ENCODE peak calls at places on chromosomes 2 and 18, in eight cellular contexts. One of them, this sample, is unnamed.
A peak's percentile ranks its signal among the peaks of the same experiment; 100 is the strongest.

GRCh38 chr2:187497858-187498463 is 49.9 kb upstream of the CALCRL start:
- DNase-seq in esophagus squamous epithelium: no peak
- DNase-seq in body of pancreas: no peak
- DNase-seq in CD8-positive, alpha-beta T cell: no peak
- DNase-seq in left ventricle myocardium inferior: no peak
- DNase-seq in lower lobe of right lung: no peak
- DNase-seq in A549: no peak
- DNase-seq in spleen: no peak
- DNase-seq in this sample: no peak

GRCh38 chr2:58436842-58437241 is 195.7 kb upstream of the FANCL start:
- DNase-seq in esophagus squamous epithelium: no peak
- DNase-seq in body of pancreas: no peak
- DNase-seq in CD8-positive, alpha-beta T cell: no peak
- DNase-seq in left ventricle myocardium inferior: no peak
- DNase-seq in lower lobe of right lung: no peak
- DNase-seq in A549: no peak
- DNase-seq in spleen: no peak
- DNase-seq in this sample: peak; percentile 47

GRCh38 chr2:231185050-231185725 is 13.2 kb upstream of the ARMC9 start:
- DNase-seq in esophagus squamous epithelium: no peak
- DNase-seq in body of pancreas: no peak
- DNase-seq in CD8-positive, alpha-beta T cell: no peak
- DNase-seq in left ventricle myocardium inferior: no peak
- DNase-seq in lower lobe of right lung: no peak
- DNase-seq in A549: no peak
- DNase-seq in spleen: no peak
- DNase-seq in this sample: no peak

GRCh38 chr18:31798399-31798798 is 37.7 kb upstream of the SLC25A52 start:
- DNase-seq in esophagus squamous epithelium: no peak
- DNase-seq in body of pancreas: no peak
- DNase-seq in CD8-positive, alpha-beta T cell: no peak
- DNase-seq in left ventricle myocardium inferior: no peak
- DNase-seq in lower lobe of right lung: no peak
- DNase-seq in A549: no peak
- DNase-seq in spleen: no peak
- DNase-seq in this sample: no peak

GRCh38 chr2:237806334-237806733 is 7.8 kb downstream of the RBM44 start:
- DNase-seq in esophagus squamous epithelium: no peak
- DNase-seq in body of pancreas: no peak
- DNase-seq in CD8-positive, alpha-beta T cell: no peak
- DNase-seq in left ventricle myocardium inferior: no peak
- DNase-seq in lower lobe of right lung: no peak
- DNase-seq in A549: no peak
- DNase-seq in spleen: no peak
- DNase-seq in this sample: no peak

GRCh38 chr2:127049927-127050802 is 56.8 kb downstream of the BIN1 start:
- DNase-seq in esophagus squamous epithelium: no peak
- DNase-seq in body of pancreas: peak; percentile 63
- DNase-seq in CD8-positive, alpha-beta T cell: peak; percentile 61
- DNase-seq in left ventricle myocardium inferior: peak; percentile 57
- DNase-seq in lower lobe of right lung: peak; percentile 68
- DNase-seq in A549: peak; percentile 50
- DNase-seq in spleen: peak; percentile 89
- DNase-seq in this sample: no peak

GRCh38 chr2:135913726-135914365 is 37.6 kb upstream of the MCM6 start:
- DNase-seq in esophagus squamous epithelium: no peak
- DNase-seq in body of pancreas: peak; percentile 30
- DNase-seq in CD8-positive, alpha-beta T cell: peak; percentile 39
- DNase-seq in left ventricle myocardium inferior: no peak
- DNase-seq in lower lobe of right lung: no peak
- DNase-seq in A549: peak; percentile 12
- DNase-seq in spleen: no peak
- DNase-seq in this sample: peak; percentile 3

GRCh38 chr2:201151127-201152074 is 31.5 kb upstream of the CASP10 start:
- DNase-seq in esophagus squamous epithelium: no peak
- DNase-seq in body of pancreas: no peak
- DNase-seq in CD8-positive, alpha-beta T cell: no peak
- DNase-seq in left ventricle myocardium inferior: no peak
- DNase-seq in lower lobe of right lung: no peak
- DNase-seq in A549: peak; percentile 77
- DNase-seq in spleen: no peak
- DNase-seq in this sample: peak; percentile 98

GRCh38 chr2:176079851-176080539 is 3.8 kb downstream of the EVX2 start:
- DNase-seq in esophagus squamous epithelium: no peak
- DNase-seq in body of pancreas: no peak
- DNase-seq in CD8-positive, alpha-beta T cell: no peak
- DNase-seq in left ventricle myocardium inferior: no peak
- DNase-seq in lower lobe of right lung: no peak
- DNase-seq in A549: peak; percentile 82
- DNase-seq in spleen: no peak
- DNase-seq in this sample: no peak

GRCh38 chr2:39685135-39685534 is 19.4 kb downstream of the TMEM178A start:
- DNase-seq in esophagus squamous epithelium: no peak
- DNase-seq in body of pancreas: no peak
- DNase-seq in CD8-positive, alpha-beta T cell: no peak
- DNase-seq in left ventricle myocardium inferior: no peak
- DNase-seq in lower lobe of right lung: no peak
- DNase-seq in A549: no peak
- DNase-seq in spleen: no peak
- DNase-seq in this sample: no peak

DNA sequence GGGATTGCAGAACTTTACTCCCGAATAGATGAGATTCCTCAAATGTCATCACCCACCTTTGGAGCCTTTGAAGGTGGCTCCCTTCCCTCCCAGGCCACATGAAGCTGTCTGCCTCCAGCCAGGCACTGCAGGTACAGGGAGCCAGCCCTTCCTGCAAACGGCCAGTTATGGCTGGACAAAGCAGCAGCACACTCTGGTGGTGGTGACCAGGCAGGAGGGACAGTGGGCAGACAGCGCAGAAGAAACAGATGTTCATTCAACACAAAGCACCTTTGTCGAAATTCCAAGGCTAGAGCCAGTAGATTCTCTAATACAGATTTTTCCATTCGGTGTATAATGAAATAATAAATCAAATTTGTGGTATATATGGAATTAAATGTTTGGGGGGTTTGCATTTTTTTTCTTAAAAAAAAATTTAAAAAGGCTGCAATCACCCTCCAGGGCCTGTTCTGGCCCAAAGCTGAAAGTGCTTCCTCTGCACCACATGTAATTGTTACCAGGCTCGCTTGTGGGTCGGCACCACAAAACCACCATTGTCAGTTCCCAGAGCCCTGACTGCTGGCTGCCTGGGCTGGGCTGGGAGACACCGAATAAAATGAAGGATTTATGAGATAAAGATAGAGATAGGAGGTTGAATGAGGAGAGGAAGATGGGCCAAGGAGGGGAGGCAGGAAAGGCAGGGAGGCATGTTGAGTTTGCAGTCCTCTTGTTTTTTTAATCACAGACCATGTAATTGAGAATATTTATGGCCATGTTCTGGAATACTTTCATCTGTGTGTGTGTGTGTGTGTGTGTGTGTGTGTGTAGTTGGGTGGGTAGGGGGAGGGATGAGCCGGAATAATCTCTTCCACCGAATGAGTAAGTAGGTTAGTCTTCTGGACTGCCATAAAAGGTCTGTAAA is 14.5 kb downstream of the NRP2 start:
- DNase-seq in esophagus squamous epithelium: no peak
- DNase-seq in body of pancreas: no peak
- DNase-seq in CD8-positive, alpha-beta T cell: no peak
- DNase-seq in left ventricle myocardium inferior: no peak
- DNase-seq in lower lobe of right lung: no peak
- DNase-seq in A549: no peak
- DNase-seq in spleen: no peak
- DNase-seq in this sample: no peak
- TF ChIP-seq CTCF in esophagus squamous epithelium: no peak
- TF ChIP-seq CTCF in body of pancreas: no peak
- TF ChIP-seq CTCF in CD8-positive, alpha-beta T cell: no peak
- TF ChIP-seq CTCF in left ventricle myocardium inferior: peak; percentile 36
- TF ChIP-seq CTCF in lower lobe of right lung: no peak
- TF ChIP-seq CTCF in A549: peak; percentile 47
- TF ChIP-seq CTCF in spleen: no peak
- TF ChIP-seq CTCF in this sample: no peak

DNA sequence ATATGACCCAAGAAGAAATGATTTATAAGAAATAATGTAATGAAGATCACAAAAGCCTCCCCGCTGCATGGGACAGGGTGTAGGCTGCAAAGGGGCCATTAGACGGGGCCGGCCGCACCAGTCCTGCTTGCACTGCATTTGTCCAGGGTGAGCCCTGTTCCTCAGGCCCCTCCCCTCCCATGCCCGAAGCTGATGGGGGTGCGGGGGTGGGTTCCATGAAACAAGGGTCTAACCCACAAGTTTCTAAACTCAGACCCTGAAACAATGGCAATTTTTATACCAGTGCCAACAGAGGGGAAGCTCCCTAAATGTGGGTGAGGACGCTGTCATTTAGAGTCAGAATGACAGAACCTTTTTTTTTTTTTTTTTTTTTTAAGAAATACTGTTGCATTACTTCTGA is 39.7 kb downstream of the HS6ST1 start:
- DNase-seq in esophagus squamous epithelium: no peak
- DNase-seq in body of pancreas: no peak
- DNase-seq in CD8-positive, alpha-beta T cell: no peak
- DNase-seq in left ventricle myocardium inferior: no peak
- DNase-seq in lower lobe of right lung: peak; percentile 37
- DNase-seq in A549: no peak
- DNase-seq in spleen: peak; percentile 66
- DNase-seq in this sample: no peak
- H3K4me1 ChIP-seq in esophagus squamous epithelium: peaks cover 71% of the 10 kb centered on the region
- H3K4me1 ChIP-seq in body of pancreas: peaks cover 29% of the 10 kb centered on the region
- H3K4me1 ChIP-seq in CD8-positive, alpha-beta T cell: peaks cover 19% of the 10 kb centered on the region
- H3K4me1 ChIP-seq in left ventricle myocardium inferior: peaks cover 42% of the 10 kb centered on the region
- H3K4me1 ChIP-seq in lower lobe of right lung: peaks cover 32% of the 10 kb centered on the region
- H3K4me1 ChIP-seq in A549: no peaks in the 10 kb centered on the region
- H3K4me1 ChIP-seq in spleen: peaks cover 54% of the 10 kb centered on the region
- H3K4me1 ChIP-seq in this sample: no peaks in the 10 kb centered on the region

DNA sequence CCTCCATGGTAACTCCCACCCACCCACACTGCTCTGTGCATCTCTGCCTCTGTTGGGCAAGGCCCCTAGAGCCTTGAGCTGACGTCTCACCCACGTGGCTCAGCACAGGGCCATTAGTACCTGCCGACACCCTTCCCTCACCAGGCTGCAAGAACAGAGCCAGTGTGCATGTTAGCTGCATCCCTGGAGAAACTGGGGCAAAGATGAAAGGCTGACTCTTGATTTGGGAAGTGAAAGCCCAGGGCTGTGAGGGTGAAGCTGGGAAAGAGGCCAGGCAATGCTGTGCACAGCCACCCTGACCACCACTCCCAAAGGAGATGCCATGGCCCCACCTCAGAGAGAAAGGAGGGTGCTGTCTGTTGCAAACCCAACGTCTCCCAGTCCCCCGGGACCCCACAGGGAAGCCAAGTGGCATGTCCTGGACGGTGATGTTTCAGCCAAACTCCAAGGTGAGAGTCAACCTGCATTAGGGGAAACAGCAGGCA is 20.0 kb upstream of the HPCAL1 start:
- DNase-seq in esophagus squamous epithelium: no peak
- DNase-seq in body of pancreas: no peak
- DNase-seq in CD8-positive, alpha-beta T cell: peak; percentile 15
- DNase-seq in left ventricle myocardium inferior: no peak
- DNase-seq in lower lobe of right lung: peak; percentile 43
- DNase-seq in A549: no peak
- DNase-seq in spleen: peak; percentile 69
- DNase-seq in this sample: no peak
- H3K27ac ChIP-seq in esophagus squamous epithelium: no peak overlapping the region
- H3K27ac ChIP-seq in body of pancreas: no peak overlapping the region
- H3K27ac ChIP-seq in CD8-positive, alpha-beta T cell: no peak overlapping the region
- H3K27ac ChIP-seq in left ventricle myocardium inferior: no peak overlapping the region
- H3K27ac ChIP-seq in lower lobe of right lung: peak overlapping the region; percentile 25
- H3K27ac ChIP-seq in A549: peak overlapping the region; percentile 87
- H3K27ac ChIP-seq in spleen: no peak overlapping the region
- H3K27ac ChIP-seq in this sample: no peak overlapping the region

DNA sequence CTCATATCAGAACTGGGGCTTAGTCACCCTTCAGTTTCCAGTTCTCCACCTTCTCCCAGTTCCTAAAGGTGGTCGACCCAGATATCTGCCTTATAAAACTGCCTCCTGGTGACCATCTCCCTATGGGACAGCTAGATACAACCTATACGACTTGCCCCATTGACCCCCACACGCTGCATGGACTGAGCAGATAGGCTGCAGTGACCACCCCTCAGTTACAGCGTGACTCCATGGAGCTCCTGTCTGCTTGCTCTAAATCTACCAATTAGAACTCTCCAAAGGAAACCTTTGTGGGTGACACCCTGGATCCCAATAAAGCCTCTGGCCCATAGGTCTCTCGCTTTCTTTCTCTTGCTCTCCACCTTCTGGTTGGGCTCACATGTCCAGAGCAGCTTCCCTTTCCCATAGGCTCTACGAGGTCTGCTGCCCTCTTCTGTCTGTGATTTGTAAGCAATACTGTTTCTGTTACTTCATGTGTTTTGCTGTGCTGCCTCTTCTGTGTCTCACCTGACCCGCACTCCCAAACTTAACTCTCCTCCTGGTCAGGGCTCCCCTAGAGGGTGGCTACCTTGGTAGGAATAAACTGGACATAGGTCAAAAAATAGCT is 971.3 kb upstream of the FAM98A start:
- DNase-seq in esophagus squamous epithelium: no peak
- DNase-seq in body of pancreas: peak; percentile 59
- DNase-seq in CD8-positive, alpha-beta T cell: no peak
- DNase-seq in left ventricle myocardium inferior: no peak
- DNase-seq in lower lobe of right lung: no peak
- DNase-seq in A549: no peak
- DNase-seq in spleen: no peak
- DNase-seq in this sample: peak; percentile 37
- TF ChIP-seq CTCF in esophagus squamous epithelium: no peak
- TF ChIP-seq CTCF in body of pancreas: peak; percentile 40
- TF ChIP-seq CTCF in CD8-positive, alpha-beta T cell: no peak
- TF ChIP-seq CTCF in left ventricle myocardium inferior: peak; percentile 38
- TF ChIP-seq CTCF in lower lobe of right lung: peak; percentile 29
- TF ChIP-seq CTCF in A549: peak; percentile 12
- TF ChIP-seq CTCF in spleen: no peak
- TF ChIP-seq CTCF in this sample: peak; percentile 66

This sample was measured in foreskin keratinocyte.